ENCODE peak calls at places on chromosome 14, in nine cellular contexts. P is HL-60; F is GM10248; I is lung; C is H9; N is endothelial cell; H is PC-3; E is CD8-positive, alpha-beta T cell; W is foreskin keratinocyte. X is an unnamed sample.
A peak's percentile ranks its signal among the peaks of the same experiment; 100 is the strongest.

GRCh38 chr14:91041450-91041849 is 19.0 kb downstream of the RPS6KA5 start:
- DNase-seq in W (no peak), C (no peak), P (no peak), H (no peak), F (no peak), I (no peak), N (no peak), E (no peak), X (no peak)

GRCh38 chr14:34750670-34751069 is 36.3 kb upstream of the CFL2 start:
- DNase-seq in E (no peak), P (no peak), C (no peak), I (no peak), W (no peak), H (no peak), N (no peak), F (no peak), X (peak; percentile 42)

GRCh38 chr14:21768116-21768874 is 94.7 kb upstream of the OR4E1 start:
- DNase-seq in E (no peak), P (peak; percentile 12), N (no peak), F (peak; percentile 14), C (peak; percentile 58), H (peak; percentile 53), W (no peak), I (no peak), X (peak; percentile 55)

GRCh38 chr14:67941456-67942018 is 122.0 kb downstream of the RAD51B start:
- DNase-seq in N (no peak), E (no peak), H (peak; percentile 20), P (no peak), C (no peak), I (no peak), F (no peak), W (no peak), X (peak; percentile 10)

GRCh38 chr14:51865953-51866747 is 5.7 kb downstream of the GNG2 start:
- DNase-seq in C (no peak), F (peak; percentile 20), I (no peak), P (no peak), E (no peak), H (no peak), W (no peak), N (no peak), X (no peak)

GRCh38 chr14:94821705-94822104 is 51.8 kb upstream of the GSC start:
- DNase-seq in F (no peak), W (no peak), C (no peak), H (no peak), E (no peak), P (no peak), N (no peak), I (no peak), X (no peak)

GRCh38 chr14:105153739-105154475 is 14.7 kb downstream of the JAG2 start:
- DNase-seq in H (no peak), N (no peak), I (no peak), P (no peak), W (no peak), F (no peak), C (no peak), E (no peak), X (no peak)

GRCh38 chr14:54444003-54444402 is 2.8 kb upstream of the CNIH1 start:
- DNase-seq in C (no peak), N (no peak), I (no peak), H (no peak), E (no peak), F (no peak), P (no peak), W (no peak), X (no peak)

GRCh38 chr14:66038214-66038977 is 447.8 kb upstream of the CCDC196 start:
- DNase-seq in H (peak; percentile 19), E (no peak), F (no peak), C (no peak), N (no peak), W (peak; percentile 24), I (no peak), P (peak; percentile 38), X (peak; percentile 86)

GRCh38 chr14:54121461-54121860 is 164.8 kb upstream of the BMP4 start:
- DNase-seq in E (no peak), I (no peak), C (no peak), F (no peak), N (no peak), P (no peak), H (no peak), W (no peak), X (no peak)

GRCh38 chr14:45051180-45051579 is 32.7 kb upstream of the PRPF39 start:
- DNase-seq in F (no peak), C (no peak), E (no peak), N (no peak), I (no peak), P (no peak), W (no peak), H (no peak), X (no peak)

GRCh38 chr14:100854435-100854834 is 28.5 kb downstream of the MEG3 start:
- DNase-seq in N (no peak), I (no peak), F (no peak), E (no peak), C (no peak), H (no peak), W (no peak), P (no peak), X (no peak)

GRCh38 chr14:100857923-100858837 is 32.3 kb downstream of the MEG3 start:
- DNase-seq in P (no peak), C (no peak), I (no peak), N (no peak), F (no peak), E (no peak), W (no peak), H (no peak), X (no peak)

GRCh38 chr14:100856056-100856950 is 30.4 kb downstream of the MEG3 start:
- DNase-seq in E (no peak), H (no peak), C (no peak), W (no peak), N (no peak), I (no peak), F (no peak), P (no peak), X (no peak)

GRCh38 chr14:100857196-100857922 is 31.4 kb downstream of the MEG3 start:
- DNase-seq in W (no peak), C (no peak), P (no peak), E (no peak), I (no peak), F (no peak), N (no peak), H (no peak), X (no peak)

DNA sequence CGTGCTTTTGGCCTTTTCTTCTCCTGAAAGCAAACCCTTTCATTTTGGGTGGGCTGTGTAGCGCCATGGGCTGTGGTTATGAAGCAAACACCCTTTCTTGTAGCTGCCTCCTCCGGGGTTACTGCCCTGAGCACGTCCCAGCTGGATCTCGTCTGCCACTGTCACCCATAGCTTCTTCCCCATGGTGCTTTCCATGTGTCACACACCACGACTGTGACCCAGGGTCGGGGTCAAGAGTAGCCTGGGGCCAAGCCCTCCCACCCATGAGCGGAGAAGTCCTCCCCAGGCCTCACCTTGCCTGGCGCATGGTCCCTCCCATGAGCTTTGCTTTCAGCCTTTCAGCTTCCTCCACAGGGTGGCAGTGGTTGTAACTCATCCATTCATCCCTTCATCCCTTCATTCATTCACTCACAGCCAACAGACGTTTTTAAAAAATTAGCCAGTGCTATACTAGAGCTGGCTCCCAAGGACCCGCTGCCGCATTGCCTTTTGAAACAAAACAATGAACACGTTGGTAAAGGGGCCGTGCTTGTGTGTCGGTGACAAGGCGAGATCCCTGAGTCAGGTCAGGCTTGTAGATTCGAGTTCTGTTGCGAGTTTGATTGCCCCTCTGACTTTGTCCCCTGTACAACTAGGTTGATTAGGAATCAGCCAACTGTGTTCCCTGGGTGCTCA is 29.5 kb downstream of the MEG3 start:
- DNase-seq in P (no peak), H (peak; percentile 28), F (no peak), W (no peak), E (no peak), C (no peak), N (no peak), I (no peak), X (no peak)
- TF ChIP-seq CTCF in P (no peak), H (peak; percentile 60), F (no peak), W (no peak), E (no peak), C (peak; percentile 38), N (no peak), I (no peak), X (no peak)

GRCh38 chr14:106586098-106586704 is 1059.8 kb downstream of the TMEM121 start:
- DNase-seq in C (no peak), F (peak; percentile 75), W (no peak), I (no peak), N (no peak), P (peak; percentile 48), E (peak; percentile 63), H (no peak), X (no peak)
- TF ChIP-seq CTCF in C (no peak), F (peak; percentile 85), W (peak; percentile 12), I (no peak), N (no peak), P (peak; percentile 62), E (peak; percentile 80), H (peak; percentile 23), X (no peak)

GRCh38 chr14:53043107-53043704 is 92.4 kb upstream of the FERMT2 start:
- DNase-seq in W (no peak), E (no peak), H (no peak), P (no peak), I (no peak), N (no peak), C (no peak), F (no peak), X (no peak)
- TF ChIP-seq CTCF in W (no peak), E (no peak), H (no peak), P (no peak), I (no peak), N (no peak), C (no peak), F (no peak), X (no peak)

GRCh38 chr14:74488788-74489397 is 4.2 kb downstream of the NPC2 start:
- DNase-seq in C (no peak), W (no peak), H (peak; percentile 93), P (peak; percentile 16), N (no peak), E (no peak), F (no peak), I (no peak), X (peak; percentile 61)

GRCh38 chr14:74495356-74495755 is 1.8 kb downstream of the ISCA2 start:
- DNase-seq in P (peak; percentile 16), F (no peak), I (no peak), H (no peak), N (no peak), E (no peak), C (no peak), W (no peak), X (no peak)

GRCh38 chr14:74493343-74494261 is at the start of gene ISCA2:
- DNase-seq in E (peak; percentile 100), N (peak; percentile 99), F (peak; percentile 99), C (peak; percentile 100), H (peak; percentile 99), P (peak; percentile 97), I (peak; percentile 100), W (peak; percentile 94), X (peak; percentile 95)

GRCh38 chr14:74492413-74493342 is at the start of gene NPC2:
- DNase-seq in F (no peak), C (no peak), P (no peak), I (no peak), N (no peak), W (no peak), H (peak; percentile 19), E (no peak), X (peak; percentile 12)

DNA sequence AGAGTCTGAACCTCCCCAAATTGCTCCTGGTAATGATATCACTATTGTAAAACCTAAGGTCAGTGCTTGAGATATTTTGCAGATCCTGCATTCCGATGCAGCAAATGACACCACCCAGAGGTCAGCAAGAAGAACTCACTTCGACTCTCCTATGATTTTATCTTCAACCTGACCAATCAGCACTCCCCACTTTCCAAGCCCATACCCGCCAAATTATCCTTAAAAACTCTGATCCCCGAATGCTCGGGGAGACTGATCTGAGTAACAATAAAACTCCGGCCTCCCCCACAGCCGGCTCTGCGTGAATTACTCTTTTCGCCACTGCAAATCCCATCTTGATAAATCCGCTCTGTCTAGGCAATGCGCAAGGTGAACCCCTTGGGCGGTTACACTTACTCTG is 1.2 kb downstream of the NPC2 start:
- DNase-seq in N (no peak), H (peak; percentile 60), E (no peak), F (no peak), C (no peak), W (no peak), P (no peak), I (no peak), X (peak; percentile 49)
- TF ChIP-seq CTCF in N (peak; percentile 15), H (peak; percentile 54), E (no peak), F (peak; percentile 54), C (peak; percentile 47), W (peak; percentile 53), P (no peak), I (no peak), X (peak; percentile 32)